ENCODE peak calls at places on chromosomes 3 and 15, in five cellular contexts. D is stomach, W is endothelial cell of umbilical vein, R is kidney, P is uterus. K is an unnamed sample.

GRCh38 chr15:58717357-58717756 is 32.1 kb downstream of the ADAM10 start:
- DNase-seq in D (no peak), P (no peak), W (no peak), R (no peak), K (no peak)

GRCh38 chr3:65497846-65498245 is 540.9 kb downstream of the MAGI1 start:
- DNase-seq in R (no peak), W (no peak), D (no peak), P (no peak), K (no peak)

GRCh38 chr3:63814300-63814699 is 4.8 kb upstream of the C3orf49 start:
- DNase-seq in R (no peak), D (no peak), W (no peak), P (no peak), K (no peak)

GRCh38 chr3:29514170-29514569 is 233.3 kb downstream of the RBMS3 start:
- DNase-seq in W (no peak), D (no peak), R (no peak), P (no peak), K (no peak)

GRCh38 chr15:77025941-77026411 is 31.1 kb downstream of the PSTPIP1 start:
- DNase-seq in D (no peak), W (no peak), R (no peak), P (no peak), K (peak)

GRCh38 chr3:23258110-23258509 is 55.0 kb downstream of the UBE2E2 start:
- DNase-seq in W (no peak), P (no peak), R (no peak), D (no peak), K (no peak)

GRCh38 chr3:188401244-188401604 is 247.3 kb downstream of the LPP start:
- DNase-seq in R (no peak), P (no peak), D (no peak), W (no peak), K (no peak)

GRCh38 chr15:72916939-72917338 is 133.4 kb upstream of the ADPGK start:
- DNase-seq in P (no peak), D (no peak), W (no peak), R (no peak), K (no peak)

GRCh38 chr3:52834871-52835501 is at the start of gene MUSTN1:
- DNase-seq in P (peak), D (no peak), W (no peak), R (peak), K (no peak)

GRCh38 chr15:98812711-98813441 is 164.5 kb downstream of the IGF1R start:
- DNase-seq in D (peak), W (peak), P (no peak), R (no peak), K (no peak)

GRCh38 chr15:74844319-74845207 is 1.6 kb upstream of the ULK3 start:
- DNase-seq in D (no peak), P (no peak), W (no peak), R (peak), K (peak)

GRCh38 chr3:170429050-170429449 is 10.4 kb downstream of the CLDN11 start:
- DNase-seq in P (no peak), R (no peak), W (peak), D (no peak), K (no peak)

GRCh38 chr15:87369269-87369668 is 887.3 kb downstream of the NTRK3 start:
- DNase-seq in P (no peak), D (no peak), R (no peak), W (no peak), K (no peak)

GRCh38 chr15:29727871-29728270 is 94.4 kb downstream of the TJP1 start:
- DNase-seq in D (no peak), R (no peak), W (no peak), P (no peak), K (no peak)

GRCh38 chr3:155554777-155555445 is 190.0 kb downstream of the PLCH1 start:
- DNase-seq in R (no peak), W (no peak), D (no peak), P (no peak), K (no peak)

GRCh38 chr15:60912984-60913697 is 316.0 kb downstream of the RORA start:
- DNase-seq in D (peak), W (peak), P (no peak), R (peak), K (no peak)

GRCh38 chr15:88982304-88982945 is 69.2 kb upstream of the MFGE8 start:
- DNase-seq in W (no peak), D (no peak), P (peak), R (peak), K (no peak)

GRCh38 chr15:60038111-60038521 is 34.0 kb downstream of the FOXB1 start:
- DNase-seq in D (peak), W (no peak), R (no peak), P (no peak), K (no peak)

GRCh38 chr3:184773341-184774186 is 38.4 kb upstream of the VPS8 start:
- DNase-seq in P (peak), R (peak), D (no peak), W (no peak), K (no peak)

GRCh38 chr15:43215961-43216360 is 4.9 kb downstream of the EPB42 start:
- DNase-seq in R (no peak), D (no peak), P (no peak), W (no peak), K (peak)

GRCh38 chr3:134312072-134312872 is 61.6 kb upstream of the RYK start:
- DNase-seq in D (peak), R (peak), W (no peak), P (no peak), K (no peak)
- H3K4me3 ChIP-seq in D (peak), R (no peak), W (no peak), P (peak), K (no peak)

DNA sequence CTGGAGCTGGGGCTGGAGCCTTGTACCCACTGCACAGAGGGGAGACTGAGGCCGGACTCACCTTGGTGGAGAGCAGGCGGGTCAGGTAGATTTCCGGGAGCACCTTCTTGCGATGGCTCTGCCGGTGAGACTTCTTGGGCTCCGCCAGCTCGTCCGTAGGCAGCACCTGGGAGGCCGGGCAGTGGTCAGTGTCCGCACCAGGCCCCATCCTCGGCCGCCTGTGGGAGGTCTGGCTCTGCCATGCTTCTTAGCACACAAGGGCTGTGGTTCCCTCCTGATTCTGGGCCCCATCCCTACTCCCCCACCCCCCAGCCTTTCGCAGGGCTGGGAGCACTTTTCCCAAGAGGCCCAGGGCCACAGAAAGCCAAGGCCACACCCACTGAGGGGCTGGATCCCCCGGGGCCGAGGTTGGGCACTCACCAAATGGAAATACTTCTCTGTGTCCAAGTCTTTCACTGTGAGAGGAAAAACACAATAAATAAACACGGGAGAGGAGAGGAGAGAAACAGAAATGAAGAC is 17.4 kb downstream of the H1-8 start:
- DNase-seq in P (peak), W (no peak), D (no peak), R (peak), K (no peak)
- H3K27ac ChIP-seq in P (peak), W (no peak), D (peak), R (peak), K (no peak)

GRCh38 chr3:194738254-194739093 is 52.8 kb downstream of the FAM43A start:
- DNase-seq in W (peak), R (no peak), P (peak), D (no peak), K (no peak)

GRCh38 chr3:194736896-194737600 is 51.4 kb downstream of the FAM43A start:
- DNase-seq in D (no peak), P (no peak), W (no peak), R (no peak), K (no peak)

GRCh38 chr3:194739498-194740284 is 54.0 kb downstream of the FAM43A start:
- DNase-seq in D (no peak), P (no peak), W (peak), R (no peak), K (no peak)

GRCh38 chr3:194732617-194733016 is 46.9 kb downstream of the FAM43A start:
- DNase-seq in D (no peak), P (no peak), R (no peak), W (no peak), K (no peak)

DNA sequence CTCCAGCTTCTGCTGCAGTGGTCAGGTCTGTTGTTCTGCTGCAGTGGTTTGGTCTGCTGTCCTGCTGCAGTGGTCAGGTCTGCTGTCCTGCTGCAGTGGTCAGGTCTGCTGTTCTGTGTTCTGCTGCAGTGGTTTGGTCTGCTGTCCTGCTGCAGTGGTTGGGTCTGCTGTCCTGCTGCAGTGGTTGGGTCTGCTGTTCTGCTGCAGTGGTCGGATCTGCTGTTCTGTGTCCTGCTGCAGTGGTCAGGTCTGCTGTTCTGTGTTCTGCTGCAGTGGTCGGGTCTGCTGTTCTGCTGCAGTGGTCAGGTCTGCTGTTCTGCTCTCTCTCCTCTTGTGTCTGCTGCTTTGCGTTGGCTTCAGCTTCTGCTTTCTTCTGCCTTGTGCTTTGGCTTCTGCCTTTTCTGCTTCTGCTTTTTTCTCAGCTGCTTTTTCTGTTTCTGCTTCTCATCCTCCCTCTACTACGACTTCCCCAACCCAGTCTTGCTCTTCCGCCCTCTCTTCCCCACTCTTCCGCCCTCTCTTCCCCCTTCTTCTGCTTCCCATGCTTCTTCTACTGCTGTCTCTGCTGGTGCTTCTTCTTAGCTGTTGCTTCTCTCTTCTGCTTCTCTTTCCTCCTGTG is 50.7 kb downstream of the FAM43A start:
- DNase-seq in D (no peak), R (no peak), W (no peak), P (no peak), K (no peak)
- H3K4me3 ChIP-seq in D (no peak), R (no peak), W (no peak), P (no peak), K (no peak)

GRCh38 chr3:12193485-12194165 is 34.9 kb upstream of the TIMP4 start:
- DNase-seq in R (no peak), W (peak), D (peak), P (peak), K (peak)
- H3K27ac ChIP-seq in R (no peak), W (peak), D (peak), P (peak), K (peak)